ENCODE peak calls at places on chromosomes 2 and 18, in six cellular contexts. One of them, this sample, is unnamed.

GRCh38 chr2:181130686-181131085 is 150.3 kb downstream of the UBE2E3 start:
- DNase-seq in NAMALWA: no peak
- DNase-seq in M059J: no peak
- DNase-seq in ELF-1: no peak
- DNase-seq in left ventricle myocardium superior: no peak
- DNase-seq in fibroblast of the aortic adventitia: peak
- DNase-seq in this sample: no peak

GRCh38 chr2:70939001-70939846 is 3.5 kb downstream of the ATP6V1B1 start:
- DNase-seq in NAMALWA: no peak
- DNase-seq in M059J: no peak
- DNase-seq in ELF-1: peak
- DNase-seq in left ventricle myocardium superior: no peak
- DNase-seq in fibroblast of the aortic adventitia: no peak
- DNase-seq in this sample: no peak

GRCh38 chr2:72236445-72237067 is 88.9 kb upstream of the CYP26B1 start:
- DNase-seq in NAMALWA: no peak
- DNase-seq in M059J: peak
- DNase-seq in ELF-1: no peak
- DNase-seq in left ventricle myocardium superior: no peak
- DNase-seq in fibroblast of the aortic adventitia: peak
- DNase-seq in this sample: no peak

GRCh38 chr2:42601076-42601475 is 32.6 kb downstream of the MTA3 start:
- DNase-seq in NAMALWA: no peak
- DNase-seq in M059J: peak
- DNase-seq in ELF-1: no peak
- DNase-seq in left ventricle myocardium superior: no peak
- DNase-seq in fibroblast of the aortic adventitia: no peak
- DNase-seq in this sample: no peak

GRCh38 chr18:57107141-57107832 is 39.6 kb upstream of the BOD1L2 start:
- DNase-seq in NAMALWA: peak
- DNase-seq in M059J: peak
- DNase-seq in ELF-1: no peak
- DNase-seq in left ventricle myocardium superior: no peak
- DNase-seq in fibroblast of the aortic adventitia: peak
- DNase-seq in this sample: no peak

GRCh38 chr2:191202209-191202721 is 42.9 kb upstream of the MYO1B start:
- DNase-seq in NAMALWA: no peak
- DNase-seq in M059J: peak
- DNase-seq in ELF-1: no peak
- DNase-seq in left ventricle myocardium superior: no peak
- DNase-seq in fibroblast of the aortic adventitia: peak
- DNase-seq in this sample: no peak

GRCh38 chr2:157627594-157628281 is 926 bp downstream of the ACVR1C start:
- DNase-seq in NAMALWA: no peak
- DNase-seq in M059J: peak
- DNase-seq in ELF-1: peak
- DNase-seq in left ventricle myocardium superior: no peak
- DNase-seq in fibroblast of the aortic adventitia: peak
- DNase-seq in this sample: peak

GRCh38 chr2:135121016-135121657 is 69.0 kb downstream of the RAB3GAP1 start:
- DNase-seq in NAMALWA: no peak
- DNase-seq in M059J: no peak
- DNase-seq in ELF-1: no peak
- DNase-seq in left ventricle myocardium superior: no peak
- DNase-seq in fibroblast of the aortic adventitia: no peak
- DNase-seq in this sample: no peak

GRCh38 chr18:45619826-45620201 is 4.5 kb downstream of the SLC14A2 start:
- DNase-seq in NAMALWA: no peak
- DNase-seq in M059J: no peak
- DNase-seq in ELF-1: peak
- DNase-seq in left ventricle myocardium superior: peak
- DNase-seq in fibroblast of the aortic adventitia: no peak
- DNase-seq in this sample: no peak

GRCh38 chr2:190053426-190053825 is 9.1 kb downstream of the MSTN start:
- DNase-seq in NAMALWA: no peak
- DNase-seq in M059J: no peak
- DNase-seq in ELF-1: no peak
- DNase-seq in left ventricle myocardium superior: no peak
- DNase-seq in fibroblast of the aortic adventitia: no peak
- DNase-seq in this sample: no peak

GRCh38 chr2:73217826-73218225 is 3.8 kb downstream of the SMYD5 start:
- DNase-seq in NAMALWA: no peak
- DNase-seq in M059J: no peak
- DNase-seq in ELF-1: no peak
- DNase-seq in left ventricle myocardium superior: no peak
- DNase-seq in fibroblast of the aortic adventitia: no peak
- DNase-seq in this sample: no peak

GRCh38 chr2:190963088-190963487 is 50.9 kb downstream of the STAT1 start:
- DNase-seq in NAMALWA: no peak
- DNase-seq in M059J: no peak
- DNase-seq in ELF-1: no peak
- DNase-seq in left ventricle myocardium superior: no peak
- DNase-seq in fibroblast of the aortic adventitia: no peak
- DNase-seq in this sample: no peak

GRCh38 chr2:38153476-38153875 is 77.5 kb upstream of the CYP1B1 start:
- DNase-seq in NAMALWA: no peak
- DNase-seq in M059J: no peak
- DNase-seq in ELF-1: no peak
- DNase-seq in left ventricle myocardium superior: no peak
- DNase-seq in fibroblast of the aortic adventitia: no peak
- DNase-seq in this sample: no peak

GRCh38 chr2:75428060-75428459 is 132.7 kb downstream of the EVA1A start:
- DNase-seq in NAMALWA: no peak
- DNase-seq in M059J: no peak
- DNase-seq in ELF-1: no peak
- DNase-seq in left ventricle myocardium superior: no peak
- DNase-seq in fibroblast of the aortic adventitia: no peak
- DNase-seq in this sample: no peak

GRCh38 chr2:120177011-120177621 is 46.1 kb downstream of the TMEM185B start:
- DNase-seq in NAMALWA: peak
- DNase-seq in M059J: no peak
- DNase-seq in ELF-1: no peak
- DNase-seq in left ventricle myocardium superior: peak
- DNase-seq in fibroblast of the aortic adventitia: no peak
- DNase-seq in this sample: no peak

GRCh38 chr18:59697236-59697932 is at the start of gene CCBE1:
- DNase-seq in NAMALWA: no peak
- DNase-seq in M059J: peak
- DNase-seq in ELF-1: peak
- DNase-seq in left ventricle myocardium superior: peak
- DNase-seq in fibroblast of the aortic adventitia: peak
- DNase-seq in this sample: peak

GRCh38 chr2:230327418-230328154 is 593 bp downstream of the SP140L start:
- DNase-seq in NAMALWA: peak
- DNase-seq in M059J: peak
- DNase-seq in ELF-1: no peak
- DNase-seq in left ventricle myocardium superior: no peak
- DNase-seq in fibroblast of the aortic adventitia: no peak
- DNase-seq in this sample: no peak

GRCh38 chr18:47754311-47755101 is 176.0 kb downstream of the SMAD2 start:
- DNase-seq in NAMALWA: peak
- DNase-seq in M059J: peak
- DNase-seq in ELF-1: peak
- DNase-seq in left ventricle myocardium superior: no peak
- DNase-seq in fibroblast of the aortic adventitia: no peak
- DNase-seq in this sample: peak

GRCh38 chr18:10421859-10422258 is 32.6 kb upstream of the APCDD1 start:
- DNase-seq in NAMALWA: no peak
- DNase-seq in M059J: peak
- DNase-seq in ELF-1: no peak
- DNase-seq in left ventricle myocardium superior: no peak
- DNase-seq in fibroblast of the aortic adventitia: peak
- DNase-seq in this sample: no peak

This sample was measured in cerebellar cortex.